ENCODE peak calls at places on chromosome 15, in seven cellular contexts. M, F, L, W, I, K and T are unnamed samples. For H3K4me1, the result is how much of the 10 kb centered on the place peaks cover.

GRCh38 chr15:26023231-26023630 is 160.1 kb upstream of the ATP10A start:
- DNase-seq in M (no peak), F (no peak), L (no peak), W (no peak), I (no peak), K (no peak), T (no peak)

GRCh38 chr15:68201153-68201878 is 3.8 kb downstream of the CALML4 start:
- DNase-seq in M (no peak), F (no peak), L (no peak), W (no peak), I (peak), K (no peak), T (no peak)

GRCh38 chr15:92385096-92385495 is 8.6 kb upstream of the ST8SIA2 start:
- DNase-seq in M (no peak), F (peak), L (no peak), W (no peak), I (no peak), K (peak), T (no peak)

GRCh38 chr15:77650285-77650684 is 17.6 kb upstream of the LINGO1 start:
- DNase-seq in M (no peak), F (peak), L (peak), W (no peak), I (peak), K (no peak), T (no peak)

GRCh38 chr15:66882251-66883020 is 180.4 kb downstream of the SMAD6 start:
- DNase-seq in M (no peak), F (peak), L (peak), W (peak), I (no peak), K (peak), T (no peak)

GRCh38 chr15:47705601-47706000 is 11.7 kb upstream of the SEMA6D start:
- DNase-seq in M (no peak), F (no peak), L (no peak), W (no peak), I (no peak), K (no peak), T (no peak)

GRCh38 chr15:58777107-58777506 is 6.0 kb downstream of the MINDY2 start:
- DNase-seq in M (no peak), F (no peak), L (no peak), W (no peak), I (no peak), K (no peak), T (no peak)

GRCh38 chr15:31004220-31004733 is 12.8 kb upstream of the MTMR10 start:
- DNase-seq in M (no peak), F (no peak), L (peak), W (peak), I (no peak), K (no peak), T (peak)

GRCh38 chr15:56654216-56654615 is 79.1 kb downstream of the ZNF280D start:
- DNase-seq in M (no peak), F (no peak), L (no peak), W (no peak), I (no peak), K (no peak), T (no peak)

GRCh38 chr15:23599053-23599452 is 33.6 kb downstream of the MKRN3 start:
- DNase-seq in M (no peak), F (no peak), L (no peak), W (no peak), I (no peak), K (no peak), T (no peak)

GRCh38 chr15:26724381-26724780 is 48.5 kb downstream of the GABRB3 start:
- DNase-seq in M (no peak), F (no peak), L (no peak), W (no peak), I (no peak), K (no peak), T (no peak)

GRCh38 chr15:82942691-82943090 is 9.8 kb downstream of the HOMER2 start:
- DNase-seq in M (peak), F (peak), L (no peak), W (no peak), I (no peak), K (no peak), T (peak)

GRCh38 chr15:47289667-47290066 is 427.6 kb upstream of the SEMA6D start:
- DNase-seq in M (no peak), F (no peak), L (no peak), W (no peak), I (no peak), K (no peak), T (no peak)

GRCh38 chr15:38486946-38487345 is 33.0 kb downstream of the FAM98B start:
- DNase-seq in M (no peak), F (no peak), L (no peak), W (no peak), I (no peak), K (peak), T (no peak)

GRCh38 chr15:56244811-56245576 is 1.3 kb upstream of the RFX7 start:
- DNase-seq in M (no peak), F (no peak), L (peak), W (peak), I (no peak), K (no peak), T (peak)

GRCh38 chr15:58839485-58839884 is 68.4 kb downstream of the MINDY2 start:
- DNase-seq in M (no peak), F (peak), L (no peak), W (no peak), I (no peak), K (peak), T (no peak)

GRCh38 chr15:95687686-95688085 is 642.8 kb upstream of the NR2F2 start:
- DNase-seq in M (no peak), F (no peak), L (no peak), W (no peak), I (no peak), K (no peak), T (no peak)

GRCh38 chr15:87826119-87826730 is 430.3 kb downstream of the NTRK3 start:
- DNase-seq in M (no peak), F (no peak), L (peak), W (no peak), I (no peak), K (no peak), T (no peak)

GRCh38 chr15:67164401-67164791 is 90.1 kb downstream of the AAGAB start:
- DNase-seq in M (no peak), F (no peak), L (no peak), W (peak), I (no peak), K (no peak), T (no peak)

GRCh38 chr15:52289629-52290081 is 5.9 kb downstream of the MYO5C start:
- DNase-seq in M (no peak), F (no peak), L (no peak), W (no peak), I (no peak), K (no peak), T (peak)

GRCh38 chr15:88375234-88375926 is 91.8 kb downstream of the MRPL46 start:
- DNase-seq in M (no peak), F (peak), L (peak), W (no peak), I (no peak), K (peak), T (no peak)

GRCh38 chr15:26772588-26773484 is at the start of gene GABRB3:
- DNase-seq in M (peak), F (peak), L (peak), W (peak), I (peak), K (no peak), T (peak)

GRCh38 chr15:58148633-58149032 is 10.5 kb downstream of the AQP9 start:
- DNase-seq in M (no peak), F (no peak), L (no peak), W (no peak), I (no peak), K (no peak), T (no peak)

GRCh38 chr15:82572311-82572710 is 32.1 kb upstream of the RPS17 start:
- DNase-seq in M (no peak), F (peak), L (no peak), W (no peak), I (peak), K (peak), T (no peak)

GRCh38 chr15:100229181-100230163 is 112.3 kb downstream of the ADAMTS17 start:
- DNase-seq in M (no peak), F (no peak), L (no peak), W (no peak), I (no peak), K (no peak), T (no peak)

GRCh38 chr15:78541744-78542034 is 1.4 kb downstream of the PSMA4 start:
- DNase-seq in M (no peak), F (no peak), L (no peak), W (no peak), I (no peak), K (no peak), T (no peak)

GRCh38 chr15:51232581-51232980 is 105.8 kb downstream of the CYP19A1 start:
- DNase-seq in M (no peak), F (no peak), L (no peak), W (no peak), I (no peak), K (no peak), T (no peak)

GRCh38 chr15:87597346-87598052 is 659.0 kb downstream of the NTRK3 start:
- DNase-seq in M (no peak), F (no peak), L (no peak), W (no peak), I (no peak), K (no peak), T (no peak)

GRCh38 chr15:77901921-77902750 is 175.4 kb downstream of the TBC1D2B start:
- DNase-seq in M (no peak), F (no peak), L (peak), W (no peak), I (peak), K (no peak), T (no peak)

DNA sequence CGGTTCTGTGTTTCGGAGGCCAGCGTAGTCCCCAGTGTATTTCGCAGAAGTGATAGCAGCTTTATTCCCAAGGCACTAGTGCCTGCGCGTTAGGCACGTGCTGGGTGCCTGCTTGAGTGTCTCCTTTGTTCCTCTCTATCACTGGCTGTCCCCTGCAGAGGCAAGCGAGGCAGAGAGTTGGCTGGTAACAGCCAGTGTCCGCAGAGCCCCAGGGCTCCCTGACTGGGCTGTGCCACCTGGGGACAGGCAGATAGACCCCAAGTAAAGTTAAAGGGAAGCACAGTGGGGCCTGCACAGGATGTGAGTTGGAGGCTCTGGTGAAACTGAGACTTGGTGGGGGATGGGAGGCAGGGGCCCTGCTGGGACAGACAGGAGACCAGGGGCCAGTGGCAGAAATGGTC is 50.7 kb downstream of the APBA2 start:
- DNase-seq in M (no peak), F (no peak), L (no peak), W (no peak), I (no peak), K (no peak), T (no peak)
- H3K4me1 ChIP-seq in M (under half), F (under half), L (under half), W (under half), I (under half), K (under half), T (under half)

GRCh38 chr15:34793901-34794300 is 1.4 kb downstream of the ACTC1 start:
- DNase-seq in M (no peak), F (peak), L (no peak), W (no peak), I (no peak), K (no peak), T (no peak)
- H3K4me3 ChIP-seq in M (no peak), F (no peak), L (no peak), W (peak), I (no peak), K (no peak), T (no peak)

GRCh38 chr15:41829959-41830646 is 2.2 kb downstream of the JMJD7 start:
- DNase-seq in M (peak), F (no peak), L (no peak), W (no peak), I (no peak), K (no peak), T (peak)

GRCh38 chr15:41832208-41832607 is 4.3 kb downstream of the JMJD7 start:
- DNase-seq in M (no peak), F (no peak), L (no peak), W (no peak), I (no peak), K (no peak), T (no peak)

GRCh38 chr15:41836072-41836471 is 2.6 kb upstream of the PLA2G4B start:
- DNase-seq in M (no peak), F (no peak), L (no peak), W (no peak), I (no peak), K (peak), T (no peak)

GRCh38 chr15:41836713-41837454 is 1.8 kb upstream of the PLA2G4B start:
- DNase-seq in M (peak), F (no peak), L (no peak), W (no peak), I (no peak), K (no peak), T (no peak)

DNA sequence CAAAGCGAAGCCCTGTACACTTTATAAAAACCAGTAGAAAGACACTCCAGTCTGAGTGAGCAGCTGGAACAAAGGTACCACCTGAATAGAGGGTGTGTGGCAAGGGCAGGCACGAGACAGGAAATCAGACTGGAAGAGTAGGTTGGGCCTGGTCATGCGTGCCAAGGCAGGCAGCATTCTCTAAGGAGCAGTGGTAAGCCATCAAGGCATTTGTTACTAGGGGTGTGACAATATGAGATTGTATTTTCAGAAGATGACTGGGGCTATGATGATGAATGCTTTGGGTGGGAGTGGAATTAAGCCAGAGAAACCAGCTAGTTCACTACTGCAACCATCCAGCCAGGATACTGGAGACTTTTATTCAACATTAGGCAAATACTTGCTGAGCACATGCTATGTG is 5.0 kb downstream of the JMJD7 start:
- DNase-seq in M (no peak), F (no peak), L (no peak), W (no peak), I (no peak), K (no peak), T (peak)
- H3K4me1 ChIP-seq in M (under half), F (under half), L (under half), W (under half), I (under half), K (under half), T (under half)

GRCh38 chr15:61641645-61642044 is 412.5 kb upstream of the RORA start:
- DNase-seq in M (no peak), F (no peak), L (no peak), W (no peak), I (no peak), K (no peak), T (no peak)

GRCh38 chr15:61644550-61644949 is 415.4 kb upstream of the RORA start:
- DNase-seq in M (no peak), F (no peak), L (peak), W (no peak), I (no peak), K (no peak), T (no peak)

GRCh38 chr15:61634837-61635236 is 405.7 kb upstream of the RORA start:
- DNase-seq in M (no peak), F (no peak), L (no peak), W (no peak), I (no peak), K (no peak), T (no peak)

GRCh38 chr15:61640751-61641150 is 411.6 kb upstream of the RORA start:
- DNase-seq in M (no peak), F (no peak), L (no peak), W (no peak), I (no peak), K (no peak), T (no peak)

GRCh38 chr15:61639491-61639890 is 410.4 kb upstream of the RORA start:
- DNase-seq in M (no peak), F (no peak), L (no peak), W (no peak), I (no peak), K (no peak), T (no peak)
- H3K4me3 ChIP-seq in M (no peak), F (no peak), L (no peak), W (no peak), I (no peak), K (no peak), T (no peak)